ENCODE peak calls at places on chromosome X, in six cellular contexts. Y is heart left ventricle, S is ovary, N is lower leg skin, L is tibial nerve, I is adrenal gland. X is an unnamed sample.

GRCh38 chrX:100745806-100746537 is 14.1 kb upstream of the SYTL4 start:
- DNase-seq in Y (no peak), I (no peak), N (no peak), S (no peak), L (peak), X (peak)

GRCh38 chrX:95760356-95760755 is 924.3 kb upstream of the DIAPH2 start:
- DNase-seq in I (no peak), L (no peak), Y (no peak), N (no peak), S (no peak), X (no peak)

GRCh38 chrX:80423000-80423399 is 2.8 kb downstream of the TENT5D start:
- DNase-seq in N (no peak), L (no peak), Y (no peak), I (no peak), S (no peak), X (peak)

GRCh38 chrX:18873189-18873791 is 110.6 kb downstream of the PHKA2 start:
- DNase-seq in S (no peak), N (peak), I (no peak), L (no peak), Y (no peak), X (no peak)

GRCh38 chrX:30875957-30876356 is 13.1 kb downstream of the TAB3 start:
- DNase-seq in N (no peak), Y (no peak), I (no peak), L (no peak), S (no peak), X (peak)

GRCh38 chrX:82813671-82814078 is 694.4 kb upstream of the POU3F4 start:
- DNase-seq in I (no peak), L (no peak), N (no peak), S (no peak), Y (no peak), X (no peak)

GRCh38 chrX:119617511-119618164 is 11.4 kb upstream of the NKRF start:
- DNase-seq in I (no peak), Y (no peak), S (no peak), L (no peak), N (peak), X (no peak)

GRCh38 chrX:10612215-10612614 is 8.2 kb downstream of the MID1 start:
- DNase-seq in Y (no peak), N (no peak), L (no peak), S (no peak), I (no peak), X (no peak)

GRCh38 chrX:14697453-14697852 is 168.1 kb downstream of the GLRA2 start:
- DNase-seq in I (no peak), L (peak), Y (no peak), N (no peak), S (no peak), X (peak)

GRCh38 chrX:151704023-151704663 is 8.9 kb downstream of the PRRG3 start:
- DNase-seq in L (no peak), S (no peak), N (peak), I (no peak), Y (peak), X (no peak)

GRCh38 chrX:71181558-71181909 is 36.9 kb downstream of the NLGN3 start:
- DNase-seq in I (no peak), N (no peak), S (peak), Y (peak), L (peak), X (peak)

GRCh38 chrX:40247848-40248622 is 150.3 kb upstream of the BCOR start:
- DNase-seq in Y (no peak), I (no peak), S (no peak), N (no peak), L (no peak), X (no peak)

GRCh38 chrX:18574591-18574990 is 97.3 kb downstream of the RS1 start:
- DNase-seq in N (no peak), Y (peak), S (peak), L (peak), I (peak), X (no peak)

GRCh38 chrX:136639506-136640176 is 8.3 kb upstream of the CD40LG start:
- DNase-seq in I (no peak), Y (no peak), S (no peak), L (no peak), N (no peak), X (no peak)

GRCh38 chrX:130174051-130174704 is 2.4 kb downstream of the RAB33A start:
- DNase-seq in S (peak), L (peak), Y (peak), N (peak), I (peak), X (peak)

GRCh38 chrX:88830113-88830512 is 83.1 kb downstream of the CPXCR1 start:
- DNase-seq in I (no peak), L (no peak), Y (no peak), S (no peak), N (no peak), X (no peak)

GRCh38 chrX:40420899-40421729 is 159.7 kb upstream of the ATP6AP2 start:
- DNase-seq in Y (peak), I (no peak), S (no peak), N (peak), L (no peak), X (no peak)

DNA sequence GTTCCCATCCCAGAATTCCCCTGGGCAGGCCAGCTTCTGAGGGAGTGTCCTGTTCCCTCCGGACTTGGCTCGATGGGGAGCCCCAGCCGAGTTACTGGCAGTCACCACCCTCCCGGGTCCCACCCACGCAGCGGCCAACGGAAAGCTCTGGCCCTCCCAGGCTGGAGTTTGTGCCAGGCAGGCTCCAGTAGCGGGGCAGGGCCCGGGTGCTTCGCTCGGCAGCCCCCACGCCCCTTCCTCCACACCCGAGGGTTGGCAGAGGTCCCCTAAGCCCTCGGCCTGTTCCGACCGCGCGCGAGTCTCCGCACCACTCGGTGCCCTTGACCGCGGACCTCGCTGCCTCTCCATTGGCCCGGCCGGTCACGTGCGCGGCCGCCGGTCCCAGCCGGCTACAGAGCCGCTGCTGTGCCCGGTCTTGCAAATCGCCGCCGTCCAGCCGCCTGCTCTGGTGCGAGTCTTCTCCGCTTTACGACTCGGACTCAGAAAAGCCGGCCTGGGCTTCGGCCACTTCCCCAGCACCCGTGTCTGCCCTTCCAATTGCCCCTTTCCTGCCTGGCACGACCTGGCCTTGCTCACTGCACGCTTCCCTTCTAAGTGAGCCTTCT is 20.8 kb upstream of the MTM1 start:
- DNase-seq in L (peak), S (peak), I (peak), N (peak), Y (peak), X (peak)
- TF ChIP-seq POLR2A in L (peak), S (peak), I (peak), N (no peak), Y (peak), X (peak)

GRCh38 chrX:154546354-154547244 is at the start of gene G6PD:
- DNase-seq in I (peak), S (no peak), N (no peak), L (peak), Y (peak), X (peak)
- TF ChIP-seq POLR2A in I (no peak), S (peak), N (no peak), L (no peak), Y (peak), X (peak)

DNA sequence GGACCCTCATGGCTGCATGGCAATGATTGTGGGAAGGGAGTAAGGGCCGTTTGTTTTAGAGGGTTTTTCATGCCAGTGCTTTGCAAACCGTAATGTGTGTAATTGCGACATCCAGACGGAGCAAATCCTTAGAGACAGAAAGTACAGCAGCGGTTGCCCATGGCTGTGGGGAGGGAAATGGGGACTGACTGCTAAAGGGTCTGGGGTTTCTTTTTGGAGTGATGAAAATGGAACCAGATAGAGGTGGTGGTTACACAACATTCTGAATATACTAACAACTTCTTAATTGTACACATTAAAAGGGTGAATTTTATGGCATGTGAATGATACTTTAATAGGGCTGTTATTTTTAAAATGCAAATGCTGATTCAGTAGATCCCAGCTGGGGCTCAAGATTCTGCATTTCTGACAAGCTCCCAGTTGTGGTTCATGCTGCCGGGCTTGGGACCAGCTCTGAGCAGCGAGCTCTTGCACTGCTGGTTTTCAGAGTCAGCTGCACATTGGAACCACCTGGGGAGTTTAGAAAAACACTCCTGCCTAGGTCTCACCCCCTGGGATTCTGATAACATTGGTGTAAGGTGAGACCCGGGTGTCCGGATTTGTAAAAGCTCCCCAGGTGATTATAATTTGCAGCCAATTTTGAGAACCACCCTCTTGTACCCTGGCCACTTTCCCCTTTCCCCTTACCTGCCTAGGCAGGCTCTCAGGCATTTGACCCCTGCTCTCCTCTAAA is 47.7 kb downstream of the PRPS1 start:
- DNase-seq in Y (no peak), S (no peak), L (peak), I (no peak), N (peak), X (peak)
- TF ChIP-seq POLR2A in Y (no peak), S (no peak), L (no peak), I (no peak), N (no peak), X (no peak)

GRCh38 chrX:149940015-149940716 is 1.9 kb upstream of the EOLA2 start:
- DNase-seq in S (peak), I (peak), Y (peak), L (peak), N (peak), X (peak)
- TF ChIP-seq POLR2A in S (no peak), I (peak), Y (no peak), L (no peak), N (no peak), X (peak)